ENCODE peak calls at places on chromosomes 4 and X, in four cellular contexts. Q, B, A and K are unnamed samples.
A peak's percentile ranks its signal among the peaks of the same experiment; 100 is the strongest.

GRCh38 chr4:47213539-47213938 is 182.2 kb downstream of the GABRB1 start:
- DNase-seq in A (no peak), Q (no peak), B (no peak), K (no peak)

GRCh38 chrX:10486373-10486772 is 134.0 kb downstream of the MID1 start:
- DNase-seq in A (peak; percentile 46), B (no peak), Q (peak; percentile 17), K (no peak)

GRCh38 chr4:152390216-152390615 is 145.7 kb downstream of the FBXW7 start:
- DNase-seq in A (no peak), Q (no peak), B (no peak), K (peak; percentile 36)

GRCh38 chrX:3599787-3600465 is 113.5 kb downstream of the PRKX start:
- DNase-seq in Q (no peak), A (no peak), B (no peak), K (no peak)

GRCh38 chrX:8873102-8873501 is 71.9 kb upstream of the FAM9A start:
- DNase-seq in Q (no peak), B (no peak), A (no peak), K (peak; percentile 32)

GRCh38 chr4:79421483-79421882 is 13.5 kb upstream of the GK2 start:
- DNase-seq in Q (no peak), B (no peak), A (no peak), K (no peak)

GRCh38 chrX:56726609-56727008 is 2.4 kb upstream of the NBDY start:
- DNase-seq in B (peak; percentile 29), A (peak; percentile 13), Q (no peak), K (no peak)

GRCh38 chr4:74659576-74660411 is 134.5 kb downstream of the BTC start:
- DNase-seq in B (peak; percentile 77), Q (peak; percentile 15), A (peak; percentile 98), K (peak; percentile 99)

GRCh38 chr4:83074086-83074704 is 39.2 kb downstream of the COPS4 start:
- DNase-seq in Q (peak; percentile 27), B (peak; percentile 66), A (peak; percentile 79), K (peak; percentile 50)

DNA sequence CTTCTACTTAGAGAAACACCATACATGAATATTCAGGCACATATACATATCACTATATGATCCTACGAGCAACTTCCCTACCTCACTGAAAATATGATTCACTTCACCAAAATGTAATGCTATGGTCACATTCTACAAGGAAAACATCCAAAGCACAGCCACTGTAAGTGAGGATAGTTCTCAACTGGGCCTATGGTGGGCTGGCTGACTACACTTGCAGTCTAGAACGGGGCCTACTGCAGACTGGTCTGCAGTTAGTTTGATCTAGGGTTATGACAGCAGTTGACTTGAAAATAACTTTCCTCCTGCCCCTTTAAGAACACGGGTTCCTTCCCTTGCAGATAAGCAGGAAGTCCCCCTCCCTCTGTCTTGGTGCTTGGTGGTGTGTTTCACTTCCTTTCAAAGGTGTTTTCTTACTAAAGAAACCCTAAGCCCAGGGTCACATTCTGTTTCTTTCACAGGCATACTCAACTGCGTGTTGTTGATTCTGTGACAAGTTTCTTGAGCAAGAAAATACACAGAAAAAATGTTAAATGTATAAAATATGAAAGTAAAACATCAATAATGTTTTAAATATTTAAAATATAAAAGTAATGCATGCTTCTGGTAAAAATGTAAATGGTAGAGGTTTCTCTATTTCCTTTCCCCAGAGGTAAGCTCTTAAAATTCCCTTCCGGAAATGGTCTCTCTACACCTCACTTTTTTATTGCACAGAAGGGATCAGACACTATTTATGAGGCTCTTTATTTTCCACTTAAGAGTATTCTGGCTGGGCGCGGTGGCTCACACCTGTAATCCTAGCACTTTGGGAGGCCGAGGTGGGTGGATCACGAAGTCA is 18.0 kb upstream of the TMSB4X start:
- DNase-seq in Q (no peak), A (no peak), B (no peak), K (peak; percentile 39)
- H3K4me3 ChIP-seq in Q (no peak overlapping the region), A (no peak overlapping the region), B (no peak overlapping the region), K (no peak overlapping the region)

DNA sequence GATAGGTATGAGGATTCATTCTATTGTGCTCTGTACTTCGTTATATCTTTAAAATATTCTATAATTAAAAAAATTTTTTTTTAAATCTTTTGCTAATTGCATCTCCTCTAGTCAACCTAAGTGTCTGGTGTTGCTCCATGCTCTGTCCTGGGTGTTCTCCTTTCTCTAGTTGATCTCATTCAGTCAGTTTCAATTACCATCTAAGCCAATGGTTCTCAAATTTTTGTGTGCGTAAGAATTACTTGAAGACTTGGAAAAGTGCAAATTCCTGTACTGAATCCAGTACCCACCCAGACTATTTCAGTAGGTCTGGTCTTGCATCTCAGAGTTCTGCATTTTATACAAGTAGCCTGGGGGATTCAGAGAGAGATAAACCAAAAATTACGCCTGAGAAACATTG is 6.7 kb downstream of the TMPRSS11D start:
- DNase-seq in Q (no peak), B (no peak), A (no peak), K (no peak)
- H3K4me3 ChIP-seq in Q (no peak overlapping the region), B (no peak overlapping the region), A (no peak overlapping the region), K (no peak overlapping the region)

DNA sequence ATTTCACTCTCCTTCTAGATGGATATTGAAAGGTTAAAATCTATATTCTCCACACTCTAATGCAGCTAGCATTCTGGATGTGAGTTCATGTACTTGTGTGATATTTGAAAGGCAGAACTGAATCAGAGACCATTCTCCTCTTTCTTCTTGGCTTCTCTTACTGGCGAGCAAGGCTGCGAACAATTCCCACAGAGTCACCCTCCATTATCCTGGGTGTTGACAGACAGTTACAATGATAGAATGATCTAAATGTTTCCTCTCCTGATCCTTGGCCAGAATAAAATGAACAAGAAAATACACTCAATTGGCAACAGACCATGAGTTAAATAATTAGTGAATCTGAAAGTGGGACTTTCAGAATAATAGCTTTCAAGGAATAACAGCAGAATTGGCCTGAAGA is 342.8 kb downstream of the RAPGEF2 start:
- DNase-seq in Q (no peak), A (no peak), B (no peak), K (no peak)
- H3K4me3 ChIP-seq in Q (no peak overlapping the region), A (no peak overlapping the region), B (no peak overlapping the region), K (no peak overlapping the region)

GRCh38 chr4:138090145-138090917 is 151.8 kb downstream of the SLC7A11 start:
- DNase-seq in B (peak; percentile 79), A (peak; percentile 44), Q (peak; percentile 59), K (no peak)
- H3K4me3 ChIP-seq in B (no peak overlapping the region), A (peak overlapping the region; percentile 13), Q (no peak overlapping the region), K (peak overlapping the region; percentile 31)

DNA sequence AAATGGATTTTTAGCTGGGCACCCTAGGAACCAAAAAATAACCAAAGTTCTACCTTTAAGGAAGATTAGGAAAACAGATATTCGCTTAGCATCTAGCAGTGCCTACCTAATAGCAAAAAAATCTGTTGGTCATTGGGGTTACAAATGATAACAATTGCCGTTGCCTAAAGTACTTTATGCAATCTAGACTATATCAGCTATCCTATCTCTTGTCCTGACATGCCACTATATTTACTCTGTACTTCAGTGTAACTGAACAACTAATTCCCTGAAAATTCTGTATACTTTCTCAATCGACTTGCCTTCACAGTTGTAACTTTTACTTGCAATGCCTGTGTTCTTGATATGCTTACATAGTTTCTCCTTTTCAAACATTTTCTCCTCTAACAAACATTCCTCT is 282.9 kb upstream of the PCDH7 start:
- DNase-seq in A (no peak), Q (no peak), B (no peak), K (no peak)
- H3K4me3 ChIP-seq in A (no peak overlapping the region), Q (no peak overlapping the region), B (no peak overlapping the region), K (no peak overlapping the region)

DNA sequence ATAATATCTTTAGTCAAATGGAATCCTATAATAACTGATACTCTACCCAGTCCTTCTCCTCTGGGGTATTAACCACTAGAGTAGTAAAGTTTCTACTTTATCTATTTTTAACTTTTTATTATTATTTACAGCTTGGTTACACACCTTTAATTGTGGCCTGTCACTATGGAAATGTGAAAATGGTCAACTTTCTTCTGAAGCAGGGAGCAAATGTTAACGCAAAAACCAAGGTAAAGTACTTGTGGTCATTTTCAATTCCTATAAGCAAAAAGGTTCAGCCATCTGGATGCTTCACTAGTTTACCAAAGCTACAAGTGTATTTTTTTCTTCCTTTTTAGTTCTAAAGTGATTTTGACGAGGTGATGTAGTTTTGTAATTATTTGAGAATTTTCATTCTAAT is 238.8 kb downstream of the ANK2 start:
- DNase-seq in A (no peak), Q (no peak), B (no peak), K (no peak)
- H3K4me3 ChIP-seq in A (no peak overlapping the region), Q (no peak overlapping the region), B (no peak overlapping the region), K (no peak overlapping the region)

GRCh38 chr4:126268106-126268505 is 953.4 kb downstream of the FAT4 start:
- DNase-seq in B (no peak), Q (no peak), A (no peak), K (no peak)
- H3K4me3 ChIP-seq in B (no peak overlapping the region), Q (no peak overlapping the region), A (no peak overlapping the region), K (no peak overlapping the region)